ENCODE peak calls at places on chromosomes 2 and 18, in six cellular contexts. H is pancreas, Q is GM13976, N is GM20000, P is uterus, O is foreskin fibroblast. U is an unnamed sample.

GRCh38 chr2:96325884-96326255 is 753 bp downstream of the ITPRIPL1 start:
- DNase-seq in H (no peak), P (no peak), N (peak), Q (peak), O (no peak), U (peak)

GRCh38 chr18:50401888-50402287 is 27.0 kb downstream of the SKA1 start:
- DNase-seq in O (peak), N (no peak), P (no peak), H (peak), Q (peak), U (peak)

GRCh38 chr2:72744049-72744448 is 81.8 kb downstream of the EXOC6B start:
- DNase-seq in O (peak), Q (no peak), P (no peak), N (no peak), H (no peak), U (no peak)

GRCh38 chr18:21747764-21748693 is 7.4 kb downstream of the MIB1 start:
- DNase-seq in P (no peak), H (no peak), O (no peak), Q (no peak), N (no peak), U (no peak)

GRCh38 chr18:62258606-62259005 is 66.5 kb upstream of the TNFRSF11A start:
- DNase-seq in H (no peak), Q (no peak), P (no peak), N (no peak), O (no peak), U (no peak)

GRCh38 chr18:48612511-48612910 is 73.7 kb downstream of the CTIF start:
- DNase-seq in P (no peak), O (no peak), Q (no peak), N (no peak), H (no peak), U (no peak)

GRCh38 chr2:238456966-238457926 is 30.5 kb downstream of the ASB1 start:
- DNase-seq in Q (no peak), H (no peak), P (no peak), O (no peak), N (no peak), U (no peak)

GRCh38 chr18:2898131-2898640 is 51.4 kb downstream of the EMILIN2 start:
- DNase-seq in P (peak), Q (peak), H (no peak), O (peak), N (no peak), U (no peak)

GRCh38 chr2:8303322-8303832 is 378.5 kb upstream of the ID2 start:
- DNase-seq in P (peak), N (peak), H (peak), Q (peak), O (no peak), U (peak)

GRCh38 chr2:127695491-127696472 is 5.5 kb upstream of the SFT2D3 start:
- DNase-seq in N (peak), Q (peak), H (peak), O (peak), P (peak), U (peak)

GRCh38 chr2:22290293-22290692 is 1094.7 kb upstream of the KLHL29 start:
- DNase-seq in N (no peak), P (no peak), Q (no peak), O (no peak), H (no peak), U (no peak)

GRCh38 chr2:61853086-61853847 is 593 bp downstream of the FAM161A start:
- DNase-seq in Q (peak), O (no peak), N (peak), H (peak), P (no peak), U (no peak)

GRCh38 chr2:870426-870825 is 80.2 kb upstream of the SNTG2 start:
- DNase-seq in H (no peak), O (no peak), P (no peak), N (no peak), Q (no peak), U (no peak)

GRCh38 chr2:183038341-183039300 is at the start of gene NCKAP1:
- DNase-seq in Q (peak), N (peak), P (peak), H (peak), O (peak), U (peak)
- TF ChIP-seq CTCF in Q (peak), N (peak), P (peak), H (peak), O (peak), U (peak)

GRCh38 chr2:6866239-6866745 is 585 bp upstream of the CMPK2 start:
- DNase-seq in Q (peak), O (no peak), P (peak), H (peak), N (peak), U (peak)
- TF ChIP-seq CTCF in Q (peak), O (peak), P (peak), H (peak), N (no peak), U (peak)

DNA sequence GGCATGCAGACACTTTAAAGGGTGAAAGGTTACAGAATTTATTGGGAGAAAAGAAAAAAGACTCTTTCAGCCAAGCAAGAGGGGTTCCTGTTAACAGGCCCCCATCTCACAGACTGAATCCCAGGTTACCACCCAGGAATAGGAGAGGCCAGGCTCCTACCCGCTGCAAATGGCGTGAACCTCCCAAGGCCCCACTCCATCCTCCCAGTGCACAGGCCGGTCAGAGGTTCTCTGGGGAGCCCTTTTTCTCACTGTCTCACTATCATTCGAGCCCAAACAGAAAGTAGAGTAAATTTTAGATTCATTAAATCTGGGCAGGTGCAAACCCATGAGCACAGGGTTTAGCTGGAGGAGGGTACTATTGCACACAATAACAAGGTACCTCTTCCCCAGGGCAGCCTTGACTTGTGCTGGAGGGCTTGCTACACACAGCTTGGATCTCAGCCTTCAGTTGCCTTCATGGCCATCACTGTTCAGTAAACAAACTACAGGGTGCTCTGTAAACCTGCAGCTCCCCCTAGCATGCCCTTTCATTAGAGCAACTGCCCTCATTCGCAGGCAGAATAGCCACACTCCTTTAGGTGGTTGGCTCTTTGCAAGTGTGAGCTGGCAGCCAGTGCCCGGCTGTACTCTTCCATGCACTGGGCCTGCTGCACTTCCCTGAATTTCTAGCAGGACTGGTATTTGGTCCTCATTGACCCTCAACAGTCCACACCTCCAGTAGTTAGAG is 7.3 kb upstream of the PLEK start:
- DNase-seq in P (peak), Q (peak), N (peak), H (peak), O (peak), U (peak)
- TF ChIP-seq CTCF in P (peak), Q (peak), N (peak), H (no peak), O (peak), U (no peak)

DNA sequence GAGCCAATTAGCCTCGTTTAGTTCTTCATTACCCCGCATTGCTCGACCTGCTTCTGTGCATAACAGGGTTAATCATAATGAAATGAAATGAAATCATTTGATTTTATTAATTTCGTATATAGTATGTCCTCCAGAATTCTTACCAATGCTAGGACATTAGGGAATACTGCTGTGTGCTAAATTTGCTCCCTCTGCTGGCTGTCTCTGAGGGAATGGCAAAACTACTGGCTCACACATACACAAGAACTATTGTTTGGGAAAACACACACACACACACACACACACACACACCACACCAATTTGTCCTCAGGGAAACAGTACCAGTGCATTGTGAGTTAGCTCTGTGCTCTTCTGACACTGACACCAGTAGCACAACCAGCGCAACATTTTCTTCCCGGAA is 273.3 kb upstream of the TCF4 start:
- DNase-seq in Q (no peak), P (no peak), O (peak), N (no peak), H (no peak), U (no peak)
- TF ChIP-seq CTCF in Q (no peak), P (peak), O (peak), N (no peak), H (no peak), U (no peak)

DNA sequence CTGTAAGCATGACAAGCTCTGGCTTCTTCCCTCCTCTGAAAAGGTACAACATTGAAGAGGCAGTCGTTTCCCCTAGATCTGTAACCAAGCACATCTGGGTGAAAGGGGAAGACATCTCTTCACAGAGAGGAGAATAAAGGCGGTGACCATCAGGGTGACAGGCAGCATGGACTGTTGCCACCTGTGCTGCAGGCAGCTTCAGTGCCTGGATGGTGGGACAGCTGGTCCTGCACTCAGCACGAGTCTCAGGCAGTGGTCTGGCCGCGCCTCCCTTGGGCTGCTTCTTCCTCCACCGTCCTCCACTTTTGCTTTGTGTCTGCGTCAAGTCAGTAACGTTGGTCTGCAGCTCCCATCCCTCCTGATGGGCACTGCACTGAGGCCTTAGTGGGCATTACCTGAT is 264.4 kb downstream of the NEDD4L start:
- DNase-seq in O (no peak), N (no peak), P (no peak), Q (no peak), H (no peak), U (no peak)
- TF ChIP-seq CTCF in O (no peak), N (no peak), P (no peak), Q (no peak), H (no peak), U (no peak)

DNA sequence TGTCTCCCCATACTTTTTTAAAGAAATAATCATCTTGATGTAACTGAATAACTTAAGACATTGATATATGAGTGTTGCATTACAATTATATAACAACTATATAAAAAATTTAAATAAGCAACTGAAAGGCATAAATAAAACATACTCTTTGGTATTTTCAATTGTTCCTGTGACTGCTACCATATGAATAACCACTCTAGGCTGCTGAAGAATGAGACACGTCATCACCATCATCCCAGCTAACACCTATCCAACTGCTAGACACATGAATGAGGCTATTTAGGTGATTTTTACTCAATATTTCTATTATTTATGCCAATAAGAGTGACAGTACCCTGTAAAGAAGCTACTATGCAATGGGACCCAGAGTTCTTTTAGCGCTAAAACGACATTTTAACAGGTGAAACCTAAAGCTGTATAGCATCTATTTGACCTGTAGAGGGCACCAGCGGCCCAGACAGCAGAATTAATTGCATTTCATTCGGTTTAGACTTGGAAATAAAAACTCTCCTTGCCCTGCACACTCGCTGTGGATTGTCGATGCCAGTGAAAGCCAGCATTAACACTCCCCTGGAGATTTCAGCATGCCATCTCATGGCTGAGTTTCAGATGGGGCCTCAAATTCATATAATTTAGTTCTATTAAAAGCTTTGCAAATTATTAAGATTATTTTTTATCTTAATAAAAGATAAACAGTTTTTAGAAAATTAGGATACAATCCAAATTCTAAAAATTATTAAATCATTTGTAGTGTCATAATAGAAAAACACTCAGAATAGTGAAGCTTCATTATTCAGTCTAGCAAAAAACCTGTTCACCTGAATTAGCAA is 89.4 kb upstream of the MAP2 start:
- DNase-seq in P (peak), H (peak), N (peak), O (peak), Q (peak), U (peak)
- TF ChIP-seq CTCF in P (peak), H (peak), N (peak), O (peak), Q (peak), U (peak)

GRCh38 chr2:3654031-3654430 is 4.0 kb upstream of the ALLC start:
- DNase-seq in N (no peak), H (no peak), P (no peak), O (no peak), Q (no peak), U (no peak)
- TF ChIP-seq CTCF in N (no peak), H (no peak), P (no peak), O (no peak), Q (no peak), U (no peak)

GRCh38 chr2:160286541-160286940 is 86.5 kb upstream of the ITGB6 start:
- DNase-seq in P (no peak), O (no peak), Q (no peak), H (no peak), N (no peak), U (no peak)
- TF ChIP-seq CTCF in P (no peak), O (no peak), Q (no peak), H (no peak), N (no peak), U (no peak)